ENCODE peak calls at places on chromosomes 7 and 10, in nine cellular contexts. N, W, V, C, U, L, P, Q and T are unnamed samples.

GRCh38 chr7:70640266-70640833 is 491.6 kb upstream of the GALNT17 start:
- DNase-seq in N (no peak), W (no peak), V (no peak), C (no peak), U (no peak), L (peak), P (no peak), Q (peak), T (no peak)

GRCh38 chr10:110010076-110011069 is 2.6 kb downstream of the ADD3 start:
- DNase-seq in N (no peak), W (no peak), V (no peak), C (no peak), U (no peak), L (no peak), P (no peak), Q (no peak), T (no peak)

GRCh38 chr7:112214268-112214667 is 7.8 kb downstream of the ZNF277 start:
- DNase-seq in N (no peak), W (no peak), V (no peak), C (no peak), U (no peak), L (no peak), P (no peak), Q (no peak), T (no peak)

GRCh38 chr7:192701-193536 is 548 bp downstream of the FAM20C start:
- DNase-seq in N (peak), W (peak), V (no peak), C (peak), U (no peak), L (no peak), P (no peak), Q (no peak), T (peak)

GRCh38 chr10:115829501-115830215 is 443.3 kb downstream of the GFRA1 start:
- DNase-seq in N (no peak), W (no peak), V (no peak), C (peak), U (no peak), L (no peak), P (no peak), Q (no peak), T (no peak)

GRCh38 chr7:29375641-29376562 is 181.3 kb downstream of the CHN2 start:
- DNase-seq in N (no peak), W (peak), V (no peak), C (peak), U (no peak), L (peak), P (no peak), Q (no peak), T (peak)

GRCh38 chr10:89684604-89685003 is 16.8 kb upstream of the KIF20B start:
- DNase-seq in N (no peak), W (no peak), V (no peak), C (no peak), U (no peak), L (no peak), P (no peak), Q (no peak), T (no peak)

GRCh38 chr10:129545257-129545656 is 78.2 kb downstream of the MGMT start:
- DNase-seq in N (no peak), W (no peak), V (no peak), C (peak), U (no peak), L (no peak), P (no peak), Q (no peak), T (no peak)

GRCh38 chr10:92914478-92915066 is 66.3 kb downstream of the EXOC6 start:
- DNase-seq in N (no peak), W (peak), V (peak), C (peak), U (peak), L (peak), P (peak), Q (peak), T (peak)

GRCh38 chr10:78771215-78771614 is 297.6 kb upstream of the ZMIZ1 start:
- DNase-seq in N (no peak), W (no peak), V (no peak), C (no peak), U (no peak), L (no peak), P (no peak), Q (no peak), T (no peak)

GRCh38 chr10:125082881-125083575 is 77.3 kb downstream of the CTBP2 start:
- DNase-seq in N (no peak), W (no peak), V (no peak), C (no peak), U (no peak), L (no peak), P (no peak), Q (no peak), T (no peak)

GRCh38 chr10:112296908-112297331 is 13.7 kb downstream of the TECTB start:
- DNase-seq in N (no peak), W (peak), V (no peak), C (no peak), U (no peak), L (no peak), P (no peak), Q (no peak), T (no peak)

GRCh38 chr10:30984563-30985328 is 46.9 kb downstream of the ZNF438 start:
- DNase-seq in N (no peak), W (no peak), V (no peak), C (no peak), U (no peak), L (no peak), P (no peak), Q (no peak), T (no peak)

GRCh38 chr7:4204530-4205165 is 477.4 kb upstream of the FOXK1 start:
- DNase-seq in N (peak), W (no peak), V (no peak), C (no peak), U (no peak), L (no peak), P (no peak), Q (no peak), T (no peak)

GRCh38 chr10:44033008-44033407 is 351.9 kb downstream of the CXCL12 start:
- DNase-seq in N (no peak), W (no peak), V (no peak), C (no peak), U (no peak), L (no peak), P (no peak), Q (no peak), T (no peak)

GRCh38 chr10:70140297-70140696 is 6.2 kb downstream of the TYSND1 start:
- DNase-seq in N (no peak), W (no peak), V (no peak), C (no peak), U (no peak), L (no peak), P (no peak), Q (no peak), T (no peak)

GRCh38 chr10:70142555-70142954 is 3.9 kb downstream of the TYSND1 start:
- DNase-seq in N (no peak), W (no peak), V (no peak), C (no peak), U (no peak), L (no peak), P (no peak), Q (no peak), T (no peak)

GRCh38 chr10:70139151-70139996 is 6.7 kb upstream of the AIFM2 start:
- DNase-seq in N (no peak), W (no peak), V (no peak), C (no peak), U (no peak), L (no peak), P (no peak), Q (no peak), T (no peak)

GRCh38 chr10:70137927-70138883 is 5.6 kb upstream of the AIFM2 start:
- DNase-seq in N (no peak), W (no peak), V (no peak), C (no peak), U (peak), L (no peak), P (no peak), Q (no peak), T (no peak)

GRCh38 chr10:70139997-70140250 is 6.6 kb downstream of the TYSND1 start:
- DNase-seq in N (no peak), W (no peak), V (no peak), C (no peak), U (peak), L (no peak), P (no peak), Q (no peak), T (no peak)
- TF ChIP-seq CTCF in N (no peak), W (no peak), V (no peak), C (no peak), U (no peak), L (no peak), P (no peak), Q (no peak), T (no peak)

GRCh38 chr7:157061979-157062378 is 51.5 kb upstream of the MNX1 start:
- DNase-seq in N (no peak), W (no peak), V (no peak), C (no peak), U (no peak), L (no peak), P (no peak), Q (no peak), T (no peak)
- TF ChIP-seq CTCF in N (no peak), W (no peak), V (no peak), C (no peak), U (no peak), L (no peak), P (no peak), Q (no peak), T (no peak)

GRCh38 chr10:133325761-133326463 is 10.8 kb downstream of the CALY start:
- DNase-seq in N (peak), W (no peak), V (peak), C (no peak), U (no peak), L (no peak), P (no peak), Q (no peak), T (no peak)

GRCh38 chr10:133325392-133325760 is 11.3 kb downstream of the CALY start:
- DNase-seq in N (peak), W (no peak), V (peak), C (no peak), U (no peak), L (no peak), P (peak), Q (no peak), T (no peak)

GRCh38 chr10:133327651-133328357 is 8.9 kb downstream of the CALY start:
- DNase-seq in N (peak), W (no peak), V (peak), C (no peak), U (no peak), L (no peak), P (no peak), Q (no peak), T (no peak)

GRCh38 chr10:133328358-133329343 is 8.0 kb downstream of the CALY start:
- DNase-seq in N (peak), W (no peak), V (peak), C (no peak), U (no peak), L (no peak), P (no peak), Q (no peak), T (no peak)

GRCh38 chr10:133326745-133327650 is 9.7 kb downstream of the CALY start:
- DNase-seq in N (peak), W (no peak), V (peak), C (no peak), U (no peak), L (no peak), P (no peak), Q (no peak), T (no peak)
- TF ChIP-seq CTCF in N (no peak), W (no peak), V (no peak), C (no peak), U (no peak), L (no peak), P (no peak), Q (no peak), T (no peak)

DNA sequence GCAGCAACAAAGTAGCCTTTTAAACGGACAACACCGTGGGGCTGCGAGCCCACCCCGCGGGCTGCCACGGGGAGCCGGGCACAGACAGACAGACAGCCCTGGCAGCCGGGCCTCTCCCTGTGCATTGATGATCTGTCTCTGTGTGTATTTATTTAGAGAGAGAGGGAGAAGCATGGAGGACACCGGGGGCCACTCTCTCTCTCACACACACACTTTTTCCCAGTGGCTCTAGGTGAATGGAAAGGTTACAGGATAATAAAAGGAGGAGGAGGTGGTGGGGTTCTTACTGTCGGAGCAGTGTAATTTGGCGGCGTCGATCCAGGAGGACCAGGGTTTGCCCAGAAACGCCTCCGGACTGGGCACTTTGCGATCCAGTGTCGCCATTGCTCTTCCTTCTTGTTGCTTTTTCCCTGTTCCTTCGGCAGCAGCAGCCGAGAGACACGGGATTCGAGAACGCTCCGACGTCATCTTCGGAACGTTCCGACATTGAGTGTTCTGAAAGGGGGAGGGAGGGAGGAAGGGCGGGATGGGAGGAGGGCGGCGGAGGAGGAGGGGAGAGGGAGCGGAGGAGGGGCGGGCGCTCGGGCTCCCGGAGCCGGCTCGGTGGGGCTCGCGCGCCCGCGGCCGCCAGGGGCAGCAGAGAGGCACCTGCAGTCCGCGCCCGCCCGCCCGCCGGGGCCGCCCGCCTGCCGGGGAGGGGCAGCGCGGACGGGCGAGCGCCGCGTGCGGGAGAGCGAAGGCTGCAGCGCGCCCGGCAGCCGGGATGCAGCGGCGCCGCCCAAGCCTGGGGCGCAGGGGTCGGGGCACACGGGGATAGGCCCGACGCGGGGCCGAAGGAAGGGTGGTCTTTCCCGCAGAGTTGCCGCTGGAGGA is at the start of gene ATXN7L1:
- DNase-seq in N (peak), W (peak), V (peak), C (peak), U (peak), L (peak), P (peak), Q (peak), T (peak)
- TF ChIP-seq CTCF in N (peak), W (peak), V (peak), C (peak), U (peak), L (no peak), P (peak), Q (peak), T (peak)

GRCh38 chr7:141393056-141393455 is 158.2 kb upstream of the AGK start:
- DNase-seq in N (no peak), W (no peak), V (no peak), C (no peak), U (no peak), L (no peak), P (no peak), Q (no peak), T (no peak)

GRCh38 chr7:141390339-141390738 is 160.9 kb upstream of the AGK start:
- DNase-seq in N (no peak), W (no peak), V (no peak), C (no peak), U (no peak), L (no peak), P (no peak), Q (no peak), T (no peak)

GRCh38 chr7:141387521-141388217 is 163.5 kb upstream of the AGK start:
- DNase-seq in N (no peak), W (no peak), V (no peak), C (no peak), U (no peak), L (no peak), P (no peak), Q (no peak), T (no peak)

GRCh38 chr7:141386881-141387280 is 164.3 kb upstream of the AGK start:
- DNase-seq in N (no peak), W (no peak), V (no peak), C (no peak), U (no peak), L (no peak), P (no peak), Q (no peak), T (no peak)

GRCh38 chr7:141389423-141389822 is 161.8 kb upstream of the AGK start:
- DNase-seq in N (no peak), W (no peak), V (no peak), C (no peak), U (no peak), L (no peak), P (no peak), Q (no peak), T (no peak)
- TF ChIP-seq CTCF in N (no peak), W (no peak), V (no peak), C (no peak), U (no peak), L (no peak), P (no peak), Q (no peak), T (no peak)